ENCODE peak calls at places on chromosome 3, in eight cellular contexts. One of them, this sample, is unnamed.

GRCh38 chr3:152229692-152230091 is 39.0 kb upstream of the MBNL1 start:
- DNase-seq in choroid plexus epithelial cell: no peak
- DNase-seq in epithelial cell of esophagus: no peak
- DNase-seq in AG04450: no peak
- DNase-seq in mucosa of descending colon: no peak
- DNase-seq in trophoblast cell: no peak
- DNase-seq in tibial artery: no peak
- DNase-seq in GM23248: no peak
- DNase-seq in this sample: no peak

GRCh38 chr3:151751161-151751560 is 17.4 kb downstream of the AADACL2 start:
- DNase-seq in GM23248: peak
- DNase-seq in mucosa of descending colon: no peak
- DNase-seq in epithelial cell of esophagus: peak
- DNase-seq in trophoblast cell: peak
- DNase-seq in tibial artery: no peak
- DNase-seq in AG04450: no peak
- DNase-seq in choroid plexus epithelial cell: peak
- DNase-seq in this sample: no peak

GRCh38 chr3:106197532-106198187 is 328.8 kb upstream of the CBLB start:
- DNase-seq in epithelial cell of esophagus: no peak
- DNase-seq in AG04450: no peak
- DNase-seq in tibial artery: no peak
- DNase-seq in trophoblast cell: no peak
- DNase-seq in mucosa of descending colon: no peak
- DNase-seq in GM23248: no peak
- DNase-seq in choroid plexus epithelial cell: peak
- DNase-seq in this sample: no peak

GRCh38 chr3:183253961-183254815 is 1.1 kb downstream of the B3GNT5 start:
- DNase-seq in GM23248: peak
- DNase-seq in mucosa of descending colon: peak
- DNase-seq in choroid plexus epithelial cell: no peak
- DNase-seq in trophoblast cell: peak
- DNase-seq in AG04450: no peak
- DNase-seq in tibial artery: peak
- DNase-seq in epithelial cell of esophagus: no peak
- DNase-seq in this sample: no peak

GRCh38 chr3:157447026-157447694 is 10.5 kb downstream of the PTX3 start:
- DNase-seq in mucosa of descending colon: no peak
- DNase-seq in choroid plexus epithelial cell: peak
- DNase-seq in trophoblast cell: no peak
- DNase-seq in AG04450: no peak
- DNase-seq in tibial artery: no peak
- DNase-seq in epithelial cell of esophagus: peak
- DNase-seq in GM23248: peak
- DNase-seq in this sample: no peak

GRCh38 chr3:30549600-30549999 is 56.8 kb upstream of the TGFBR2 start:
- DNase-seq in epithelial cell of esophagus: no peak
- DNase-seq in trophoblast cell: no peak
- DNase-seq in GM23248: no peak
- DNase-seq in tibial artery: no peak
- DNase-seq in AG04450: no peak
- DNase-seq in mucosa of descending colon: no peak
- DNase-seq in choroid plexus epithelial cell: no peak
- DNase-seq in this sample: no peak

GRCh38 chr3:189883113-189883753 is 237.5 kb downstream of the P3H2 start:
- DNase-seq in choroid plexus epithelial cell: no peak
- DNase-seq in mucosa of descending colon: no peak
- DNase-seq in epithelial cell of esophagus: no peak
- DNase-seq in trophoblast cell: no peak
- DNase-seq in GM23248: no peak
- DNase-seq in AG04450: no peak
- DNase-seq in tibial artery: no peak
- DNase-seq in this sample: no peak

GRCh38 chr3:123499316-123499715 is 50.4 kb upstream of the ADCY5 start:
- DNase-seq in choroid plexus epithelial cell: peak
- DNase-seq in tibial artery: no peak
- DNase-seq in AG04450: peak
- DNase-seq in trophoblast cell: no peak
- DNase-seq in epithelial cell of esophagus: no peak
- DNase-seq in GM23248: peak
- DNase-seq in mucosa of descending colon: no peak
- DNase-seq in this sample: no peak

GRCh38 chr3:53721187-53721946 is 124.9 kb downstream of the CHDH start:
- DNase-seq in choroid plexus epithelial cell: no peak
- DNase-seq in mucosa of descending colon: no peak
- DNase-seq in epithelial cell of esophagus: no peak
- DNase-seq in trophoblast cell: no peak
- DNase-seq in GM23248: peak
- DNase-seq in tibial artery: no peak
- DNase-seq in AG04450: no peak
- DNase-seq in this sample: no peak

GRCh38 chr3:141410861-141411771 is 42.8 kb downstream of the ZBTB38 start:
- DNase-seq in mucosa of descending colon: no peak
- DNase-seq in AG04450: no peak
- DNase-seq in choroid plexus epithelial cell: peak
- DNase-seq in trophoblast cell: no peak
- DNase-seq in epithelial cell of esophagus: peak
- DNase-seq in tibial artery: no peak
- DNase-seq in GM23248: peak
- DNase-seq in this sample: no peak

GRCh38 chr3:18302517-18302916 is 122.6 kb downstream of the SATB1 start:
- DNase-seq in mucosa of descending colon: no peak
- DNase-seq in choroid plexus epithelial cell: peak
- DNase-seq in AG04450: no peak
- DNase-seq in trophoblast cell: no peak
- DNase-seq in tibial artery: no peak
- DNase-seq in epithelial cell of esophagus: peak
- DNase-seq in GM23248: peak
- DNase-seq in this sample: no peak

GRCh38 chr3:118628704-118629341 is 405.8 kb downstream of the IGSF11 start:
- DNase-seq in trophoblast cell: peak
- DNase-seq in epithelial cell of esophagus: peak
- DNase-seq in AG04450: peak
- DNase-seq in choroid plexus epithelial cell: peak
- DNase-seq in mucosa of descending colon: no peak
- DNase-seq in tibial artery: no peak
- DNase-seq in GM23248: peak
- DNase-seq in this sample: peak

GRCh38 chr3:13235897-13236296 is 162.7 kb upstream of the IQSEC1 start:
- DNase-seq in AG04450: no peak
- DNase-seq in GM23248: no peak
- DNase-seq in tibial artery: no peak
- DNase-seq in trophoblast cell: no peak
- DNase-seq in mucosa of descending colon: no peak
- DNase-seq in epithelial cell of esophagus: peak
- DNase-seq in choroid plexus epithelial cell: no peak
- DNase-seq in this sample: no peak

GRCh38 chr3:52310861-52311566 is 5.1 kb upstream of the DNAH1 start:
- DNase-seq in epithelial cell of esophagus: no peak
- DNase-seq in trophoblast cell: no peak
- DNase-seq in AG04450: no peak
- DNase-seq in mucosa of descending colon: no peak
- DNase-seq in GM23248: no peak
- DNase-seq in choroid plexus epithelial cell: peak
- DNase-seq in tibial artery: no peak
- DNase-seq in this sample: no peak

DNA sequence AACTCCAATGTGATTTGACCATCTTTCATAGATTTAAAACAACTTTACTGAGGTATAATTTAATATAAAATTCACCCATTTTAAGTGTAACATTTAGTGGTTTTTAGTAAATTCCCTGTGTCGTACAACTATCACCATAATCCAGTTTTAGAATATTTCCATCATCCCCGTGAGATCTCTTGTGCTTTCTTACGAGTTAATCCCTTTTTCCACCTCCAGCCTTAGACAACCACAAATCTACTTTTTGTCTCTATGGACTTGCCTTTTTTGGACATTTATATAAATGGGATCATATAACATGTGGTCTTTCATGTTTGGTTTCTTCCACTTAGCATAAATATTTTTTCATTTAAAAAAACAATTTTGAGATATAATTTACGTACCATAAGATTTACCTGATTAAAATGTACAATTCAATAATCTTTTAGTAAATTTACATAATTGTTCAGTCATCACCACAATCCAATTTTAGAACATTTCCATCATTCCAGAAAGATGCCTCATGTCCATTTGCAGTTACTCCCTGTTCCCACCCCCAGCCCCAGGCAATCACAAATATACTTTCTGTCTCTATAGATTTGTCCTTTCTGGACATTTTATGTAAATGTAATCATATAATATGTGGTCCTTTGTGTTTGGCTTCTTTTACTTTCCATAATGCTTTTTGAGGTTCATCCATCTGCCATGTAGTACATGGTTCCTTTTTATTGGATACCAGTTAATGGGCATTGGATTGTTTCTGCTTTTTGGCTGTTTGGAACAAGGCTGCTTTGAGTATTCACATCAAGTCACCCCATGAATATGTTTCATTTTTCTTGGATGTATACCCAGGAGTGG is 3.0 kb downstream of the OXSR1 start:
- DNase-seq in trophoblast cell: no peak
- DNase-seq in mucosa of descending colon: no peak
- DNase-seq in AG04450: no peak
- DNase-seq in choroid plexus epithelial cell: peak
- DNase-seq in GM23248: peak
- DNase-seq in epithelial cell of esophagus: peak
- DNase-seq in tibial artery: no peak
- DNase-seq in this sample: no peak
- H3K4me3 ChIP-seq in trophoblast cell: no peak
- H3K4me3 ChIP-seq in mucosa of descending colon: no peak
- H3K4me3 ChIP-seq in AG04450: peak
- H3K4me3 ChIP-seq in choroid plexus epithelial cell: no peak
- H3K4me3 ChIP-seq in GM23248: peak
- H3K4me3 ChIP-seq in epithelial cell of esophagus: no peak
- H3K4me3 ChIP-seq in tibial artery: no peak
- H3K4me3 ChIP-seq in this sample: no peak

GRCh38 chr3:72099331-72100061 is 314.5 kb upstream of the PROK2 start:
- DNase-seq in trophoblast cell: no peak
- DNase-seq in epithelial cell of esophagus: no peak
- DNase-seq in choroid plexus epithelial cell: no peak
- DNase-seq in GM23248: no peak
- DNase-seq in mucosa of descending colon: no peak
- DNase-seq in tibial artery: no peak
- DNase-seq in AG04450: no peak
- DNase-seq in this sample: no peak
- H3K4me3 ChIP-seq in trophoblast cell: no peak
- H3K4me3 ChIP-seq in epithelial cell of esophagus: no peak
- H3K4me3 ChIP-seq in choroid plexus epithelial cell: no peak
- H3K4me3 ChIP-seq in GM23248: no peak
- H3K4me3 ChIP-seq in mucosa of descending colon: no peak
- H3K4me3 ChIP-seq in tibial artery: no peak
- H3K4me3 ChIP-seq in AG04450: no peak
- H3K4me3 ChIP-seq in this sample: no peak

GRCh38 chr3:173397161-173398110 is at the start of gene NLGN1:
- DNase-seq in choroid plexus epithelial cell: peak
- DNase-seq in trophoblast cell: peak
- DNase-seq in epithelial cell of esophagus: peak
- DNase-seq in GM23248: peak
- DNase-seq in tibial artery: peak
- DNase-seq in AG04450: peak
- DNase-seq in mucosa of descending colon: peak
- DNase-seq in this sample: no peak

GRCh38 chr3:173398111-173398479 is 551 bp downstream of the NLGN1 start:
- DNase-seq in epithelial cell of esophagus: peak
- DNase-seq in tibial artery: no peak
- DNase-seq in AG04450: no peak
- DNase-seq in trophoblast cell: peak
- DNase-seq in choroid plexus epithelial cell: peak
- DNase-seq in GM23248: peak
- DNase-seq in mucosa of descending colon: no peak
- DNase-seq in this sample: no peak

GRCh38 chr3:173396191-173397041 is 1.1 kb upstream of the NLGN1 start:
- DNase-seq in AG04450: no peak
- DNase-seq in GM23248: peak
- DNase-seq in epithelial cell of esophagus: peak
- DNase-seq in choroid plexus epithelial cell: no peak
- DNase-seq in trophoblast cell: no peak
- DNase-seq in tibial artery: no peak
- DNase-seq in mucosa of descending colon: no peak
- DNase-seq in this sample: no peak

GRCh38 chr3:173395412-173396181 is 1.9 kb upstream of the NLGN1 start:
- DNase-seq in mucosa of descending colon: peak
- DNase-seq in trophoblast cell: peak
- DNase-seq in epithelial cell of esophagus: peak
- DNase-seq in GM23248: peak
- DNase-seq in choroid plexus epithelial cell: peak
- DNase-seq in tibial artery: peak
- DNase-seq in AG04450: peak
- DNase-seq in this sample: no peak

GRCh38 chr3:173395073-173395411 is 2.5 kb upstream of the NLGN1 start:
- DNase-seq in choroid plexus epithelial cell: no peak
- DNase-seq in mucosa of descending colon: no peak
- DNase-seq in AG04450: no peak
- DNase-seq in trophoblast cell: peak
- DNase-seq in epithelial cell of esophagus: peak
- DNase-seq in tibial artery: no peak
- DNase-seq in GM23248: no peak
- DNase-seq in this sample: no peak
- H3K4me3 ChIP-seq in choroid plexus epithelial cell: peak
- H3K4me3 ChIP-seq in mucosa of descending colon: no peak
- H3K4me3 ChIP-seq in AG04450: peak
- H3K4me3 ChIP-seq in trophoblast cell: peak
- H3K4me3 ChIP-seq in epithelial cell of esophagus: peak
- H3K4me3 ChIP-seq in tibial artery: peak
- H3K4me3 ChIP-seq in GM23248: peak
- H3K4me3 ChIP-seq in this sample: peak

GRCh38 chr3:184368804-184369183 is 7.3 kb downstream of the POLR2H start:
- DNase-seq in AG04450: no peak
- DNase-seq in mucosa of descending colon: no peak
- DNase-seq in epithelial cell of esophagus: no peak
- DNase-seq in GM23248: peak
- DNase-seq in trophoblast cell: no peak
- DNase-seq in choroid plexus epithelial cell: peak
- DNase-seq in tibial artery: peak
- DNase-seq in this sample: no peak
- H3K4me3 ChIP-seq in AG04450: no peak
- H3K4me3 ChIP-seq in mucosa of descending colon: no peak
- H3K4me3 ChIP-seq in epithelial cell of esophagus: no peak
- H3K4me3 ChIP-seq in GM23248: no peak
- H3K4me3 ChIP-seq in trophoblast cell: no peak
- H3K4me3 ChIP-seq in choroid plexus epithelial cell: no peak
- H3K4me3 ChIP-seq in tibial artery: no peak
- H3K4me3 ChIP-seq in this sample: no peak

GRCh38 chr3:69543080-69543429 is 157.2 kb upstream of the FRMD4B start:
- DNase-seq in tibial artery: no peak
- DNase-seq in trophoblast cell: no peak
- DNase-seq in GM23248: no peak
- DNase-seq in choroid plexus epithelial cell: no peak
- DNase-seq in epithelial cell of esophagus: no peak
- DNase-seq in mucosa of descending colon: no peak
- DNase-seq in AG04450: no peak
- DNase-seq in this sample: no peak
- H3K4me3 ChIP-seq in tibial artery: no peak
- H3K4me3 ChIP-seq in trophoblast cell: no peak
- H3K4me3 ChIP-seq in GM23248: no peak
- H3K4me3 ChIP-seq in choroid plexus epithelial cell: no peak
- H3K4me3 ChIP-seq in epithelial cell of esophagus: peak
- H3K4me3 ChIP-seq in mucosa of descending colon: no peak
- H3K4me3 ChIP-seq in AG04450: no peak
- H3K4me3 ChIP-seq in this sample: no peak

This sample was measured in Panc1.